ENCODE peak calls at places on chromosomes 4 and X, in five cellular contexts. W is hepatocyte, S is PC-3, F is GM23338, V is GM23248. G is an unnamed sample.

GRCh38 chr4:15612136-15612535 is 43.0 kb downstream of the FBXL5 start:
- DNase-seq in S (no peak), F (no peak), V (no peak), W (no peak), G (no peak)

GRCh38 chrX:37302569-37302968 is 46.6 kb upstream of the PRRG1 start:
- DNase-seq in S (peak; percentile 52), W (peak; percentile 50), F (peak; percentile 52), V (peak; percentile 35), G (no peak)

GRCh38 chrX:67524428-67524827 is 19.4 kb upstream of the AR start:
- DNase-seq in F (no peak), V (no peak), W (no peak), S (no peak), G (no peak)

GRCh38 chr4:90951037-90951436 is 823.8 kb downstream of the CCSER1 start:
- DNase-seq in S (peak; percentile 92), W (peak; percentile 81), V (no peak), F (peak; percentile 7), G (no peak)

GRCh38 chrX:124211312-124211942 is 121.0 kb upstream of the TEX13D start:
- DNase-seq in S (peak; percentile 65), W (peak; percentile 37), V (peak; percentile 48), F (peak; percentile 68), G (peak; percentile 60)

GRCh38 chr4:42302348-42302747 is 94.9 kb upstream of the SHISA3 start:
- DNase-seq in S (peak; percentile 64), V (peak; percentile 30), F (peak; percentile 82), W (peak; percentile 30), G (peak; percentile 42)

GRCh38 chr4:84952004-84952403 is 14.5 kb downstream of the WDFY3 start:
- DNase-seq in W (peak; percentile 32), V (peak; percentile 88), S (peak; percentile 88), F (no peak), G (no peak)

GRCh38 chr4:67106846-67107467 is 438.3 kb downstream of the CENPC start:
- DNase-seq in V (no peak), F (no peak), S (no peak), W (peak; percentile 41), G (no peak)

GRCh38 chrX:42691196-42691595 is 86.8 kb downstream of the PPP1R2C start:
- DNase-seq in W (no peak), V (no peak), F (no peak), S (no peak), G (no peak)

GRCh38 chr4:56149601-56150000 is 200.9 kb downstream of the CEP135 start:
- DNase-seq in F (no peak), S (no peak), V (peak; percentile 70), W (no peak), G (no peak)

GRCh38 chr4:70761276-70761816 is 39.6 kb downstream of the RUFY3 start:
- DNase-seq in V (peak; percentile 33), W (no peak), F (no peak), S (peak; percentile 31), G (no peak)

GRCh38 chr4:30765022-30765421 is 44.9 kb downstream of the PCDH7 start:
- DNase-seq in S (no peak), F (no peak), W (no peak), V (no peak), G (no peak)

DNA sequence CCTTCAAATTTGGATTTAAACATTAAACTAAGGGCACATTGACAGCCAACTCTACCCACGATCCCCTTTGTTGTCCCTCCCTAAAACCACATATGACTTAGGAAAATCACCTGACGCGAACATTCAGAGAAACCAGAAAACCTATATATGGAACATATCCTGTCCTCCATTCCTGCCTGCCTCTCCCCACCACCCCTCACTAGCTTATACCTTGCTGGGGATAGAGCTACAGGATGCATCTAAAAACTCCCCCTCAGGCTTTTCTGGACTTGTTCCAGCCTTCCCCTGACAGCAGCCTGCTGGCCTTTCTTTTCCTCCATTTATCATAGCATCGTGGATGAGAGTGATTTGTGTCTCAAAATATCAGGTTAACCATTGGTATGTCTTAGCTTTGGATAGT is 8.8 kb downstream of the STK26 start:
- DNase-seq in F (no peak), S (no peak), V (no peak), W (no peak), G (no peak)
- H4K20me1 ChIP-seq in F (peaks cover 11% of the 10 kb centered on the region), S (peaks cover 11% of the 10 kb centered on the region), V (no peaks in the 10 kb centered on the region), W (no peaks in the 10 kb centered on the region), G (peaks cover 4% of the 10 kb centered on the region)

DNA sequence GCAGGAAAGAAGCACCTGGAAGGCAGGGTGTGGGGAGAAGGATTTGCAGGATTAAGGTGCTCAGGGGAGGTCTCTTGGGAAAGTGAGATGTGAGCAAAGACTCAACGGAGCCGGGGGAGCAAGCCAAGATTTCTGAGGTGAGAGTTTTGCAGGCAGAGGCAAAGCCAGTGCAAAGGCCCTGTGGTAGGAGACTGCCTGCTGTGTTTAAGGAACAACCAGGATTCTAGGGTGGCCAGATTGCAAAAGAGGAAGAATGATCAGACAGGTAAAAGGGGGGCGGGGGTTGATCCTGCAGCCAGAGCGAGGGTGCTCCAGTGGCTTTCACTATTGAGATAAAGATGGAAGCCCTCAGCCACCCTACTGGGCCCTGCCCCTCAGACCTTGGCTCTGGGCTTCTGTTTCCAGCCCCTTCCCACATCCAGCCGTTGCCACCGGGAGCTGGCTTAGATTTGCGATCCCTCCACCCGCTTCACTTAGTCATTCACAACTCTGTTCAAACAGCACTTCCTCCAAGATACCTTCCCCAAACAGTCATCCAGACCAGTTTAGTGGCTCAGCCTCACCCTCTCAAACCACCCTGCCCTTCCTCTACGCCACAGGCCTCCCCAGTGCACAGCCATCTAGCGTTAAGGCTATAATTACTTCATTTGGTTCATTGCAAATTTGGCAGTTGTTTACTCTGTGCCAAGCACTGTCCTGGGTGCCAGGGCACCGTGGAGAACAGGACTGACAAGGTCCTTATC is 23.3 kb upstream of the BCOR start:
- DNase-seq in V (no peak), F (no peak), W (no peak), S (peak; percentile 73), G (peak; percentile 37)
- TF ChIP-seq EZH2phosphoT487 in V (no peak), F (no peak), W (no peak), S (no peak), G (no peak)

GRCh38 chr4:99927566-99927965 is 18.9 kb downstream of the DNAJB14 start:
- DNase-seq in V (no peak), W (no peak), S (no peak), F (no peak), G (no peak)
- H4K20me1 ChIP-seq in V (peaks cover 3% of the 10 kb centered on the region), W (no peaks in the 10 kb centered on the region), S (no peaks in the 10 kb centered on the region), F (no peaks in the 10 kb centered on the region), G (no peaks in the 10 kb centered on the region)

GRCh38 chr4:151641167-151641566 is 119.6 kb downstream of the GATB start:
- DNase-seq in V (peak; percentile 89), W (no peak), S (peak; percentile 33), F (no peak), G (no peak)

GRCh38 chr4:151643564-151643963 is 117.2 kb downstream of the GATB start:
- DNase-seq in V (no peak), W (no peak), S (no peak), F (no peak), G (no peak)

GRCh38 chr4:151646322-151646721 is 114.5 kb downstream of the GATB start:
- DNase-seq in F (peak; percentile 51), W (no peak), V (no peak), S (no peak), G (no peak)

GRCh38 chr4:151641983-151642382 is 118.8 kb downstream of the GATB start:
- DNase-seq in W (no peak), V (no peak), S (no peak), F (no peak), G (no peak)

GRCh38 chr4:151644625-151645024 is 116.2 kb downstream of the GATB start:
- DNase-seq in S (peak; percentile 38), V (peak; percentile 19), F (peak; percentile 81), W (no peak), G (peak; percentile 34)
- TF ChIP-seq EZH2phosphoT487 in S (no peak), V (no peak), F (no peak), W (no peak), G (no peak)

DNA sequence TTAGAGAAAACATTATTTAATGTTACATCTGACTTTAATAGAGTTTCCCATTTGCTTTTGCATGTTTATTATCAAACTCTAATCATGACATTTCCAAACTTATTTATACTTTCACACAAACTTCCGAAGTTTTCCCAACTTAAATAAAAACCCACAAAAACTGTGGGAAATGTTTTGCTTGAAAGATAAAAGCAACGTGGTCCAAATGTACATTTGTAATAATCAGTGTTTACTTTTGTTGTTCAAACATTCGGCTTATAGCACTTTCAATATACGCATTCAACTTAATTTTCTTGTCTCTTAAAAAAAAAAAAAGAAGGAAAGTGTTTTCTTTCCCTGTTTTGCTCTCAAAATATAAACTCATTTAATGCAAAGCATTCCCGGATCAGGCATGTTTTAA is 51.0 kb downstream of the STX18 start:
- DNase-seq in S (no peak), V (no peak), F (no peak), W (no peak), G (no peak)
- H4K20me1 ChIP-seq in S (peaks cover 6% of the 10 kb centered on the region), V (no peaks in the 10 kb centered on the region), F (peaks cover 3% of the 10 kb centered on the region), W (no peaks in the 10 kb centered on the region), G (peaks cover 5% of the 10 kb centered on the region)

DNA sequence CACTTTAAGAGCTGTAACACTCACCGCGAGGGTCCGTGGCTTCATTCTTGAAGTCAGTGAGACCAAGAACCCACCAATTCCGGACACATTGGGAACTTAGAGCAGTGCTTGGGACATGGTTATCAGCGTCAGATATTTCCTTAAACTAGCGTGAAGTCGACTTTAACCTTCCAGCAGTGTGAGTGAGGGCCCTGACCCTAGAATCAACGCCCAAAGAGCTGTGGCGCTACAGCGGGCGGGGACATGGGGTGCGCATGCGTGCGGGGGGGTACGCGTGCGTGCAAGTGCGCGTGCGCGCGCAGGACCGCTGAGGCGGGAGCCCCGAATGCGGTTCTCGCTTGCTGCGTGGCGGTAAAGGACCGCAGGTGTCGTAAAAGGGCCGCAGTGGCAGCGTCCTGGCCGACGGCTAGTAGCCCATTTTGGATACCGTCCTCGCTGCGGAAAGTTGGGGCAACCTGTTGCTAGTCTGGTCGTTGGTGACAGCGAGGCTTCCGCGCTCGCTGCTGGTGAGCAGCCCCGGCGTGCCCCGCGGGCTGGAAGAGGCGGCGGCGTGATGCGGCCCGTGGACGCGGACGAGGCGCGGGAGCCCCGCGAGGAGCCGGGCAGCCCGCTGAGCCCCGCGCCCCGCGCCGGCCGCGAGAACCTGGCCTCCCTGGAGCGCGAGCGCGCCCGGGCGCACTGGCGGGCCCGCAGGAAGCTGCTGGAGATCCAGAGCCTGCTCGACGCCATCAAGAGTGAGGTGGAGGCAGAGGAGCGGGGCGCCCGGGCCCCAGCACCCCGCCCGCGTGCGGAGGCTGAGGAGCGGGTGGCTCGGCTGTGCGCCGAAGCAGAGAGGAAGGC is 19.8 kb upstream of the S100P start:
- DNase-seq in F (peak; percentile 97), V (peak; percentile 99), W (peak; percentile 97), S (peak; percentile 91), G (peak; percentile 93)
- TF ChIP-seq EZH2phosphoT487 in F (no peak), V (no peak), W (no peak), S (no peak), G (no peak)

GRCh38 chr4:151661873-151662272 is 98.9 kb downstream of the GATB start:
- DNase-seq in W (no peak), S (no peak), V (no peak), F (no peak), G (no peak)

GRCh38 chr4:151657896-151658295 is 102.9 kb downstream of the GATB start:
- DNase-seq in F (no peak), W (no peak), S (no peak), V (no peak), G (no peak)

GRCh38 chr4:151658959-151659593 is 101.7 kb downstream of the GATB start:
- DNase-seq in F (no peak), W (no peak), S (no peak), V (peak; percentile 83), G (peak; percentile 44)

GRCh38 chr4:151660676-151661075 is 100.1 kb downstream of the GATB start:
- DNase-seq in F (no peak), V (no peak), S (no peak), W (no peak), G (no peak)

GRCh38 chr4:151659631-151660030 is 101.2 kb downstream of the GATB start:
- DNase-seq in F (no peak), W (peak; percentile 56), V (peak; percentile 33), S (no peak), G (no peak)
- H4K20me1 ChIP-seq in F (no peaks in the 10 kb centered on the region), W (no peaks in the 10 kb centered on the region), V (no peaks in the 10 kb centered on the region), S (no peaks in the 10 kb centered on the region), G (no peaks in the 10 kb centered on the region)

GRCh38 chr4:159278399-159278798 is 175.5 kb downstream of the RAPGEF2 start:
- DNase-seq in S (no peak), W (no peak), F (no peak), V (no peak), G (no peak)
- TF ChIP-seq EZH2phosphoT487 in S (no peak), W (no peak), F (no peak), V (no peak), G (no peak)

G was measured in OCI-LY7.